ENCODE peak calls at places on chromosomes 2 and 18, in four cellular contexts. K, Y, F and L are unnamed samples.
A peak's percentile ranks its signal among the peaks of the same experiment; 100 is the strongest.

GRCh38 chr2:218899147-218899546 is 18.5 kb downstream of the WNT10A start:
- DNase-seq in K (no peak), Y (no peak), F (no peak), L (no peak)

GRCh38 chr18:35533916-35534315 is 36.2 kb upstream of the INO80C start:
- DNase-seq in K (no peak), Y (no peak), F (no peak), L (no peak)

GRCh38 chr2:232419245-232420072 is 12.8 kb downstream of the ALPG start:
- DNase-seq in K (no peak), Y (no peak), F (no peak), L (no peak)

GRCh38 chr18:20971886-20972267 is 139.7 kb downstream of the ROCK1 start:
- DNase-seq in K (no peak), Y (no peak), F (no peak), L (no peak)

GRCh38 chr2:180520206-180520605 is 460.2 kb upstream of the UBE2E3 start:
- DNase-seq in K (no peak), Y (no peak), F (no peak), L (no peak)

GRCh38 chr18:54359233-54359632 is 1.5 kb downstream of the C18orf54 start:
- DNase-seq in K (no peak), Y (no peak), F (no peak), L (no peak)

GRCh38 chr2:99488587-99488998 is 1.2 kb downstream of the REV1 start:
- DNase-seq in K (peak; percentile 19), Y (no peak), F (no peak), L (no peak)

GRCh38 chr2:34419856-34420255 is 820.8 kb upstream of the FAM98A start:
- DNase-seq in K (no peak), Y (no peak), F (no peak), L (no peak)

GRCh38 chr2:94956797-94957391 is 68.6 kb upstream of the MAL start:
- DNase-seq in K (peak; percentile 45), Y (no peak), F (no peak), L (no peak)

GRCh38 chr2:157825885-157826284 is 50.2 kb downstream of the ACVR1 start:
- DNase-seq in K (no peak), Y (no peak), F (no peak), L (no peak)

GRCh38 chr18:78838183-78838582 is 141.4 kb upstream of the SALL3 start:
- DNase-seq in K (no peak), Y (no peak), F (no peak), L (no peak)

GRCh38 chr2:168470188-168470879 is 14.3 kb downstream of the CERS6 start:
- DNase-seq in K (no peak), Y (no peak), F (no peak), L (no peak)

GRCh38 chr2:1147873-1148612 is 197.4 kb downstream of the SNTG2 start:
- DNase-seq in K (no peak), Y (no peak), F (no peak), L (no peak)

GRCh38 chr18:13242797-13243196 is 24.2 kb downstream of the LDLRAD4 start:
- DNase-seq in K (no peak), Y (no peak), F (no peak), L (no peak)

GRCh38 chr2:15298769-15299168 is 262.4 kb downstream of the NBAS start:
- DNase-seq in K (peak; percentile 82), Y (no peak), F (no peak), L (no peak)

GRCh38 chr2:223247136-223247535 is 195.1 kb downstream of the KCNE4 start:
- DNase-seq in K (no peak), Y (no peak), F (no peak), L (no peak)

GRCh38 chr2:165707088-165707487 is 87.0 kb downstream of the GALNT3 start:
- DNase-seq in K (no peak), Y (no peak), F (no peak), L (no peak)

GRCh38 chr2:74373189-74373588 is 6.9 kb downstream of the DCTN1 start:
- DNase-seq in K (no peak), Y (peak; percentile 81), F (no peak), L (no peak)

GRCh38 chr2:177881001-177881748 is 191.4 kb downstream of the PDE11A start:
- DNase-seq in K (no peak), Y (no peak), F (no peak), L (no peak)

GRCh38 chr2:172172513-172173217 is 70.0 kb upstream of the DLX2 start:
- DNase-seq in K (no peak), Y (peak; percentile 90), F (peak; percentile 48), L (no peak)

GRCh38 chr2:226187601-226188000 is 612.0 kb downstream of the IRS1 start:
- DNase-seq in K (no peak), Y (no peak), F (no peak), L (no peak)

GRCh38 chr2:228615501-228615900 is 434.0 kb upstream of the SPHKAP start:
- DNase-seq in K (no peak), Y (no peak), F (no peak), L (no peak)

GRCh38 chr18:48637081-48637990 is 98.5 kb downstream of the CTIF start:
- DNase-seq in K (no peak), Y (no peak), F (no peak), L (no peak)

GRCh38 chr2:3280683-3281520 is 96.7 kb downstream of the EIPR1 start:
- DNase-seq in K (no peak), Y (peak; percentile 21), F (no peak), L (peak; percentile 11)

GRCh38 chr2:191369034-191369433 is 123.8 kb downstream of the MYO1B start:
- DNase-seq in K (no peak), Y (no peak), F (no peak), L (no peak)
- TF ChIP-seq CTCF in K (peak; percentile 55), Y (peak; percentile 26), F (no peak), L (no peak)

DNA sequence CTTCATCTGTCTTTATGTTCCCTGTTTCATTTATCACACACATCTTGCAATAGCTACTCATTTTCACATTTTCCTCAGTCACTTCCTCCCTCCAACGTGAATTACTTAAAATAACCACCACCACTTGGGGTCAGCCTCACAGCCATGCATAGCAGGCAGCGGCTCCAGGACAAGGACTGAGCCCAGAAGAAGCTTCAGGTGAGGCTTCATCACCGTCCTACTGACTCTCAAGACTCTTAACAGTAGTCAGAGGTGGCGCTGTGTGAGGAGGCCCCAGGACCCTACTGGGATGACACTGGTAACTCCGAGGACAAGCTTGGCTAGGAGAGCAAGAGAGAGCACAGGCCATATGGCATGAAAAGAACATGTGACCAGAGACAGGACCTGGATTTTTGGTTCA is 15.5 kb upstream of the ST8SIA5 start:
- DNase-seq in K (no peak), Y (no peak), F (no peak), L (no peak)
- TF ChIP-seq CTCF in K (no peak), Y (no peak), F (no peak), L (no peak)

GRCh38 chr2:134917958-134918517 is 584 bp upstream of the CCNT2 start:
- DNase-seq in K (no peak), Y (no peak), F (peak; percentile 83), L (peak; percentile 87)
- TF ChIP-seq CTCF in K (peak; percentile 42), Y (peak; percentile 52), F (no peak), L (no peak)

GRCh38 chr2:234406085-234406484 is 90.8 kb downstream of the ARL4C start:
- DNase-seq in K (no peak), Y (no peak), F (no peak), L (no peak)
- TF ChIP-seq CTCF in K (no peak), Y (no peak), F (no peak), L (no peak)

GRCh38 chr2:112959109-112959591 is 18.7 kb upstream of the IL36G start:
- DNase-seq in K (no peak), Y (no peak), F (no peak), L (no peak)

GRCh38 chr2:112962308-112963175 is 15.3 kb upstream of the IL36G start:
- DNase-seq in K (no peak), Y (no peak), F (no peak), L (no peak)

GRCh38 chr2:112958428-112959108 is 19.2 kb upstream of the IL36G start:
- DNase-seq in K (peak; percentile 52), Y (no peak), F (no peak), L (no peak)

GRCh38 chr2:112957511-112957910 is 20.3 kb upstream of the IL36G start:
- DNase-seq in K (no peak), Y (no peak), F (no peak), L (no peak)

GRCh38 chr2:112960230-112960825 is 17.5 kb upstream of the IL36G start:
- DNase-seq in K (no peak), Y (no peak), F (no peak), L (no peak)
- TF ChIP-seq CTCF in K (no peak), Y (no peak), F (no peak), L (no peak)

GRCh38 chr18:46369323-46369722 is 265.1 kb downstream of the HAUS1 start:
- DNase-seq in K (no peak), Y (no peak), F (no peak), L (no peak)
- TF ChIP-seq CTCF in K (no peak), Y (no peak), F (no peak), L (no peak)

DNA sequence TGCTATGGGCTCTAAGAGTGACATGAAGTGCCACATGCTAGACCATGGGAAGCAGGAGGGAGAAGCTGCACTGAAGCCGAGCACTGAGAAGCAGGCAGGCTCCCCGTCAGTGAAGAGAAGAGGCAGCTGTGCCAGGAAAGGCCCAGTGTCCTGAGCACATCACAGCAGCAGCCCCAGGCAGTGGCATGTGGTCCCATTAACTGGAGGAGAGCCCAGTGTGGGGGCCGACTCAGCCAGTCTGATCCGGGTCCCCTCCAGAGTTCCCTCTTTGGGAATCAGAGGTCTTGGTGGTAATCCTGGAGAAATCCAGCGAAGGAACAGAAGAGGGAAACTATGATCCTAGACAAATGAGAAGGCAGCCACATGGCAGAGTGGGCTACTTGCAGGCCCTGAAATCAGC is 96.7 kb upstream of the ACAA2 start:
- DNase-seq in K (no peak), Y (no peak), F (no peak), L (no peak)
- TF ChIP-seq CTCF in K (no peak), Y (no peak), F (no peak), L (no peak)

GRCh38 chr2:73290049-73290839 is 3.1 kb downstream of the EGR4 start:
- DNase-seq in K (peak; percentile 64), Y (no peak), F (no peak), L (no peak)
- TF ChIP-seq CTCF in K (peak; percentile 85), Y (peak; percentile 48), F (peak; percentile 59), L (peak; percentile 71)

GRCh38 chr2:193963472-193964119 is 1693.4 kb upstream of the SLC39A10 start:
- DNase-seq in K (peak; percentile 5), Y (no peak), F (no peak), L (no peak)
- TF ChIP-seq CTCF in K (peak; percentile 62), Y (no peak), F (no peak), L (no peak)